ENCODE peak calls at places on chromosomes 4 and X, in four cellular contexts. One of them, this sample, is unnamed. For H3K4me1, the result is how much of the 10 kb centered on the place peaks cover.

GRCh38 chr4:88226143-88226542 is 58.2 kb downstream of the PPM1K start:
- DNase-seq in endodermal cell: no peak
- DNase-seq in naive thymus-derived CD4-positive, alpha-beta T cell: no peak
- DNase-seq in pancreas: no peak
- DNase-seq in this sample: no peak

GRCh38 chr4:168631241-168632151 is 134.6 kb downstream of the PALLD start:
- DNase-seq in endodermal cell: peak
- DNase-seq in naive thymus-derived CD4-positive, alpha-beta T cell: no peak
- DNase-seq in pancreas: peak
- DNase-seq in this sample: peak

GRCh38 chr4:139922625-139923024 is 231.4 kb downstream of the MAML3 start:
- DNase-seq in endodermal cell: no peak
- DNase-seq in naive thymus-derived CD4-positive, alpha-beta T cell: no peak
- DNase-seq in pancreas: peak
- DNase-seq in this sample: no peak

GRCh38 chrX:18617351-18617750 is 54.6 kb downstream of the RS1 start:
- DNase-seq in endodermal cell: no peak
- DNase-seq in naive thymus-derived CD4-positive, alpha-beta T cell: no peak
- DNase-seq in pancreas: peak
- DNase-seq in this sample: peak

GRCh38 chr4:78706302-78706701 is 69.8 kb upstream of the BMP2K start:
- DNase-seq in endodermal cell: peak
- DNase-seq in naive thymus-derived CD4-positive, alpha-beta T cell: no peak
- DNase-seq in pancreas: no peak
- DNase-seq in this sample: peak

GRCh38 chrX:153780678-153781427 is at the start of gene SRPK3:
- DNase-seq in endodermal cell: no peak
- DNase-seq in naive thymus-derived CD4-positive, alpha-beta T cell: no peak
- DNase-seq in pancreas: no peak
- DNase-seq in this sample: no peak

GRCh38 chr4:54940996-54941395 is 184.4 kb downstream of the KDR start:
- DNase-seq in endodermal cell: no peak
- DNase-seq in naive thymus-derived CD4-positive, alpha-beta T cell: peak
- DNase-seq in pancreas: no peak
- DNase-seq in this sample: no peak

GRCh38 chr4:74873545-74874295 is 59.2 kb upstream of the PARM1 start:
- DNase-seq in endodermal cell: peak
- DNase-seq in naive thymus-derived CD4-positive, alpha-beta T cell: no peak
- DNase-seq in pancreas: no peak
- DNase-seq in this sample: no peak

GRCh38 chrX:103688949-103689348 is 2.5 kb upstream of the MORF4L2 start:
- DNase-seq in endodermal cell: no peak
- DNase-seq in naive thymus-derived CD4-positive, alpha-beta T cell: peak
- DNase-seq in pancreas: no peak
- DNase-seq in this sample: no peak

GRCh38 chrX:97685753-97686152 is 802.0 kb downstream of the RPA4 start:
- DNase-seq in endodermal cell: no peak
- DNase-seq in naive thymus-derived CD4-positive, alpha-beta T cell: no peak
- DNase-seq in pancreas: no peak
- DNase-seq in this sample: no peak

GRCh38 chr4:138870739-138871633 is 144.6 kb upstream of the NOCT start:
- DNase-seq in endodermal cell: peak
- DNase-seq in naive thymus-derived CD4-positive, alpha-beta T cell: peak
- DNase-seq in pancreas: peak
- DNase-seq in this sample: peak

GRCh38 chr4:138161351-138161750 is 80.8 kb downstream of the SLC7A11 start:
- DNase-seq in endodermal cell: no peak
- DNase-seq in naive thymus-derived CD4-positive, alpha-beta T cell: no peak
- DNase-seq in pancreas: no peak
- DNase-seq in this sample: no peak

GRCh38 chr4:47065099-47065498 is 33.7 kb downstream of the GABRB1 start:
- DNase-seq in endodermal cell: no peak
- DNase-seq in naive thymus-derived CD4-positive, alpha-beta T cell: no peak
- DNase-seq in pancreas: no peak
- DNase-seq in this sample: no peak

GRCh38 chrX:49269768-49270248 is at the start of gene PPP1R3F:
- DNase-seq in endodermal cell: no peak
- DNase-seq in naive thymus-derived CD4-positive, alpha-beta T cell: no peak
- DNase-seq in pancreas: no peak
- DNase-seq in this sample: no peak

GRCh38 chr4:157792716-157793115 is 380.1 kb downstream of the GASK1B start:
- DNase-seq in endodermal cell: no peak
- DNase-seq in naive thymus-derived CD4-positive, alpha-beta T cell: no peak
- DNase-seq in pancreas: no peak
- DNase-seq in this sample: no peak

GRCh38 chr4:63063765-63064164 is 1345.5 kb downstream of the TECRL start:
- DNase-seq in endodermal cell: no peak
- DNase-seq in naive thymus-derived CD4-positive, alpha-beta T cell: no peak
- DNase-seq in pancreas: no peak
- DNase-seq in this sample: no peak

GRCh38 chrX:12970691-12971202 is 4.2 kb upstream of the TMSB4X start:
- DNase-seq in endodermal cell: peak
- DNase-seq in naive thymus-derived CD4-positive, alpha-beta T cell: peak
- DNase-seq in pancreas: peak
- DNase-seq in this sample: no peak

GRCh38 chrX:49185062-49185394 is 1.1 kb downstream of the PRICKLE3 start:
- DNase-seq in endodermal cell: no peak
- DNase-seq in naive thymus-derived CD4-positive, alpha-beta T cell: no peak
- DNase-seq in pancreas: no peak
- DNase-seq in this sample: no peak

GRCh38 chr4:39383690-39384089 is 17.5 kb upstream of the RFC1 start:
- DNase-seq in endodermal cell: peak
- DNase-seq in naive thymus-derived CD4-positive, alpha-beta T cell: no peak
- DNase-seq in pancreas: no peak
- DNase-seq in this sample: no peak

GRCh38 chrX:65643046-65643785 is 24.2 kb upstream of the MSN start:
- DNase-seq in endodermal cell: no peak
- DNase-seq in naive thymus-derived CD4-positive, alpha-beta T cell: no peak
- DNase-seq in pancreas: peak
- DNase-seq in this sample: peak

GRCh38 chr4:99966692-99967091 is 16.6 kb upstream of the H2AZ1 start:
- DNase-seq in endodermal cell: no peak
- DNase-seq in naive thymus-derived CD4-positive, alpha-beta T cell: no peak
- DNase-seq in pancreas: no peak
- DNase-seq in this sample: no peak

GRCh38 chr4:161428180-161428965 is 735.4 kb downstream of the FSTL5 start:
- DNase-seq in endodermal cell: no peak
- DNase-seq in naive thymus-derived CD4-positive, alpha-beta T cell: no peak
- DNase-seq in pancreas: no peak
- DNase-seq in this sample: no peak

GRCh38 chrX:15277594-15277993 is 7.7 kb upstream of the ASB9 start:
- DNase-seq in endodermal cell: no peak
- DNase-seq in naive thymus-derived CD4-positive, alpha-beta T cell: no peak
- DNase-seq in pancreas: no peak
- DNase-seq in this sample: no peak

GRCh38 chr4:140052050-140052449 is 101.9 kb downstream of the MAML3 start:
- DNase-seq in endodermal cell: peak
- DNase-seq in naive thymus-derived CD4-positive, alpha-beta T cell: no peak
- DNase-seq in pancreas: peak
- DNase-seq in this sample: peak

GRCh38 chr4:156830356-156830755 is 141.2 kb downstream of the PDGFC start:
- DNase-seq in endodermal cell: no peak
- DNase-seq in naive thymus-derived CD4-positive, alpha-beta T cell: no peak
- DNase-seq in pancreas: no peak
- DNase-seq in this sample: no peak

GRCh38 chr4:142703694-142704309 is 142.3 kb downstream of the INPP4B start:
- DNase-seq in endodermal cell: no peak
- DNase-seq in naive thymus-derived CD4-positive, alpha-beta T cell: peak
- DNase-seq in pancreas: no peak
- DNase-seq in this sample: no peak

GRCh38 chr4:27024807-27025206 is 164.2 kb downstream of the STIM2 start:
- DNase-seq in endodermal cell: peak
- DNase-seq in naive thymus-derived CD4-positive, alpha-beta T cell: no peak
- DNase-seq in pancreas: no peak
- DNase-seq in this sample: no peak

GRCh38 chr4:157514711-157515110 is 294.2 kb downstream of the GRIA2 start:
- DNase-seq in endodermal cell: peak
- DNase-seq in naive thymus-derived CD4-positive, alpha-beta T cell: no peak
- DNase-seq in pancreas: no peak
- DNase-seq in this sample: no peak

GRCh38 chr4:151948351-151949016 is 187.7 kb upstream of the GATB start:
- DNase-seq in endodermal cell: no peak
- DNase-seq in naive thymus-derived CD4-positive, alpha-beta T cell: no peak
- DNase-seq in pancreas: no peak
- DNase-seq in this sample: no peak

GRCh38 chrX:152204919-152205318 is 66.5 kb upstream of the MAGEA10 start:
- DNase-seq in endodermal cell: no peak
- DNase-seq in naive thymus-derived CD4-positive, alpha-beta T cell: no peak
- DNase-seq in pancreas: no peak
- DNase-seq in this sample: no peak

GRCh38 chr4:84804126-84804525 is 162.4 kb downstream of the WDFY3 start:
- DNase-seq in endodermal cell: no peak
- DNase-seq in naive thymus-derived CD4-positive, alpha-beta T cell: no peak
- DNase-seq in pancreas: no peak
- DNase-seq in this sample: no peak

GRCh38 chr4:128459547-128459946 is 171.9 kb upstream of the PGRMC2 start:
- DNase-seq in endodermal cell: no peak
- DNase-seq in naive thymus-derived CD4-positive, alpha-beta T cell: no peak
- DNase-seq in pancreas: no peak
- DNase-seq in this sample: no peak

GRCh38 chrX:68902706-68903105 is 73.9 kb downstream of the EFNB1 start:
- DNase-seq in endodermal cell: no peak
- DNase-seq in naive thymus-derived CD4-positive, alpha-beta T cell: no peak
- DNase-seq in pancreas: no peak
- DNase-seq in this sample: no peak

GRCh38 chrX:151552721-151553120 is 10.8 kb upstream of the PASD1 start:
- DNase-seq in endodermal cell: no peak
- DNase-seq in naive thymus-derived CD4-positive, alpha-beta T cell: no peak
- DNase-seq in pancreas: no peak
- DNase-seq in this sample: no peak

GRCh38 chrX:49041683-49042529 is 1.3 kb downstream of the TFE3 start:
- DNase-seq in endodermal cell: peak
- DNase-seq in naive thymus-derived CD4-positive, alpha-beta T cell: no peak
- DNase-seq in pancreas: no peak
- DNase-seq in this sample: no peak

GRCh38 chr4:109915385-109916002 is 2.8 kb downstream of the EGF start:
- DNase-seq in endodermal cell: no peak
- DNase-seq in naive thymus-derived CD4-positive, alpha-beta T cell: no peak
- DNase-seq in pancreas: no peak
- DNase-seq in this sample: no peak

GRCh38 chr4:73740353-73740778 is at the start of gene CXCL8:
- DNase-seq in endodermal cell: no peak
- DNase-seq in naive thymus-derived CD4-positive, alpha-beta T cell: no peak
- DNase-seq in pancreas: peak
- DNase-seq in this sample: peak

GRCh38 chr4:8048856-8049686 is 109.4 kb upstream of the AFAP1 start:
- DNase-seq in endodermal cell: peak
- DNase-seq in naive thymus-derived CD4-positive, alpha-beta T cell: no peak
- DNase-seq in pancreas: no peak
- DNase-seq in this sample: no peak

GRCh38 chrX:143455045-143455444 is 62.2 kb downstream of the SPANXN3 start:
- DNase-seq in endodermal cell: no peak
- DNase-seq in naive thymus-derived CD4-positive, alpha-beta T cell: no peak
- DNase-seq in pancreas: no peak
- DNase-seq in this sample: no peak

GRCh38 chr4:25881187-25881586 is 18.4 kb upstream of the SEL1L3 start:
- DNase-seq in endodermal cell: no peak
- DNase-seq in naive thymus-derived CD4-positive, alpha-beta T cell: no peak
- DNase-seq in pancreas: no peak
- DNase-seq in this sample: no peak

GRCh38 chr4:153067376-153067775 is 131.3 kb downstream of the FHDC1 start:
- DNase-seq in endodermal cell: peak
- DNase-seq in naive thymus-derived CD4-positive, alpha-beta T cell: no peak
- DNase-seq in pancreas: no peak
- DNase-seq in this sample: peak
- H3K27ac ChIP-seq in endodermal cell: no peak
- H3K27ac ChIP-seq in naive thymus-derived CD4-positive, alpha-beta T cell: no peak
- H3K27ac ChIP-seq in pancreas: no peak
- H3K27ac ChIP-seq in this sample: peak

DNA sequence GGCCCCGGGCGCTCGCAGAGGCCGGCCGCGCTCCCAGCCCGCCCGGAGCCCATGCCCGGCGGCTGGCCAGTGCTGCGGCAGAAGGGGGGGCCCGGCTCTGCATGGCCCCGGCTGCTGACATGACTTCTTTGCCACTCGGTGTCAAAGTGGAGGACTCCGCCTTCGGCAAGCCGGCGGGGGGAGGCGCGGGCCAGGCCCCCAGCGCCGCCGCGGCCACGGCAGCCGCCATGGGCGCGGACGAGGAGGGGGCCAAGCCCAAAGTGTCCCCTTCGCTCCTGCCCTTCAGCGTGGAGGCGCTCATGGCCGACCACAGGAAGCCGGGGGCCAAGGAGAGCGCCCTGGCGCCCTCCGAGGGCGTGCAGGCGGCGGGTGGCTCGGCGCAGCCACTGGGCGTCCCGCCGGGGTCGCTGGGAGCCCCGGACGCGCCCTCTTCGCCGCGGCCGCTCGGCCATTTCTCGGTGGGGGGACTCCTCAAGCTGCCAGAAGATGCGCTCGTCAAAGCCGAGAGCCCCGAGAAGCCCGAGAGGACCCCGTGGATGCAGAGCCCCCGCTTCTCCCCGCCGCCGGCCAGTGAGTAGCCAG is 425 bp downstream of the MSX1 start:
- DNase-seq in endodermal cell: peak
- DNase-seq in naive thymus-derived CD4-positive, alpha-beta T cell: no peak
- DNase-seq in pancreas: no peak
- DNase-seq in this sample: no peak
- H3K4me1 ChIP-seq in endodermal cell: under half
- H3K4me1 ChIP-seq in naive thymus-derived CD4-positive, alpha-beta T cell: under half
- H3K4me1 ChIP-seq in pancreas: under half
- H3K4me1 ChIP-seq in this sample: under half

GRCh38 chrX:67607436-67607835 is 63.6 kb downstream of the AR start:
- DNase-seq in endodermal cell: no peak
- DNase-seq in naive thymus-derived CD4-positive, alpha-beta T cell: no peak
- DNase-seq in pancreas: no peak
- DNase-seq in this sample: no peak
- H3K27ac ChIP-seq in endodermal cell: no peak
- H3K27ac ChIP-seq in naive thymus-derived CD4-positive, alpha-beta T cell: no peak
- H3K27ac ChIP-seq in pancreas: no peak
- H3K27ac ChIP-seq in this sample: no peak

GRCh38 chr4:1170156-1170804 is 2.1 kb downstream of the SPON2 start:
- DNase-seq in endodermal cell: peak
- DNase-seq in naive thymus-derived CD4-positive, alpha-beta T cell: no peak
- DNase-seq in pancreas: no peak
- DNase-seq in this sample: no peak
- H3K4me1 ChIP-seq in endodermal cell: under half
- H3K4me1 ChIP-seq in naive thymus-derived CD4-positive, alpha-beta T cell: under half
- H3K4me1 ChIP-seq in pancreas: under half
- H3K4me1 ChIP-seq in this sample: under half

GRCh38 chrX:9647475-9647874 is 118.2 kb downstream of the GPR143 start:
- DNase-seq in endodermal cell: no peak
- DNase-seq in naive thymus-derived CD4-positive, alpha-beta T cell: no peak
- DNase-seq in pancreas: no peak
- DNase-seq in this sample: no peak
- H3K27ac ChIP-seq in endodermal cell: no peak
- H3K27ac ChIP-seq in naive thymus-derived CD4-positive, alpha-beta T cell: no peak
- H3K27ac ChIP-seq in pancreas: no peak
- H3K27ac ChIP-seq in this sample: no peak

GRCh38 chr4:2799971-2800690 is 7.2 kb downstream of the SH3BP2 start:
- DNase-seq in endodermal cell: no peak
- DNase-seq in naive thymus-derived CD4-positive, alpha-beta T cell: no peak
- DNase-seq in pancreas: no peak
- DNase-seq in this sample: peak
- H3K4me1 ChIP-seq in endodermal cell: under half
- H3K4me1 ChIP-seq in naive thymus-derived CD4-positive, alpha-beta T cell: under half
- H3K4me1 ChIP-seq in pancreas: under half
- H3K4me1 ChIP-seq in this sample: half or more

GRCh38 chr4:164989464-164989863 is 12.0 kb upstream of the TRIM61 start:
- DNase-seq in endodermal cell: no peak
- DNase-seq in naive thymus-derived CD4-positive, alpha-beta T cell: no peak
- DNase-seq in pancreas: no peak
- DNase-seq in this sample: no peak
- H3K27ac ChIP-seq in endodermal cell: no peak
- H3K27ac ChIP-seq in naive thymus-derived CD4-positive, alpha-beta T cell: no peak
- H3K27ac ChIP-seq in pancreas: no peak
- H3K27ac ChIP-seq in this sample: no peak